ENCODE peak calls at places on chromosomes 16 and 17, in eight cellular contexts. One of them, this sample, is unnamed.

GRCh38 chr17:64087252-64088005 is 42.5 kb downstream of the ERN1 start:
- DNase-seq in NT2/D1: no peak
- DNase-seq in HT-29: no peak
- DNase-seq in activated CD4-positive, CD25-positive, alpha-beta regulatory T cell: no peak
- DNase-seq in A549: no peak
- DNase-seq in fibroblast of lung: no peak
- DNase-seq in stimulated activated naive B cell treated with anti-CD40 and anti-IgM and Interleukin-4, amounts not matched to agents 10 μg/mL and 1 μg/mL and 100 μg/mL, for 72 hours: no peak
- DNase-seq in effector memory CD4-positive, alpha-beta T cell: no peak
- DNase-seq in this sample: no peak

GRCh38 chr16:75204410-75204758 is 2.6 kb downstream of the CTRB2 start:
- DNase-seq in fibroblast of lung: no peak
- DNase-seq in stimulated activated naive B cell treated with anti-CD40 and anti-IgM and Interleukin-4, amounts not matched to agents 10 μg/mL and 1 μg/mL and 100 μg/mL, for 72 hours: no peak
- DNase-seq in activated CD4-positive, CD25-positive, alpha-beta regulatory T cell: no peak
- DNase-seq in HT-29: no peak
- DNase-seq in A549: no peak
- DNase-seq in NT2/D1: no peak
- DNase-seq in effector memory CD4-positive, alpha-beta T cell: no peak
- DNase-seq in this sample: no peak

GRCh38 chr16:78705694-78706093 is 606.2 kb downstream of the WWOX start:
- DNase-seq in fibroblast of lung: peak; percentile 40
- DNase-seq in stimulated activated naive B cell treated with anti-CD40 and anti-IgM and Interleukin-4, amounts not matched to agents 10 μg/mL and 1 μg/mL and 100 μg/mL, for 72 hours: no peak
- DNase-seq in HT-29: peak; percentile 44
- DNase-seq in effector memory CD4-positive, alpha-beta T cell: no peak
- DNase-seq in NT2/D1: peak; percentile 27
- DNase-seq in A549: peak; percentile 74
- DNase-seq in activated CD4-positive, CD25-positive, alpha-beta regulatory T cell: no peak
- DNase-seq in this sample: no peak

GRCh38 chr17:27343294-27343693 is 49.4 kb downstream of the WSB1 start:
- DNase-seq in HT-29: no peak
- DNase-seq in A549: no peak
- DNase-seq in effector memory CD4-positive, alpha-beta T cell: no peak
- DNase-seq in NT2/D1: no peak
- DNase-seq in fibroblast of lung: no peak
- DNase-seq in stimulated activated naive B cell treated with anti-CD40 and anti-IgM and Interleukin-4, amounts not matched to agents 10 μg/mL and 1 μg/mL and 100 μg/mL, for 72 hours: no peak
- DNase-seq in activated CD4-positive, CD25-positive, alpha-beta regulatory T cell: no peak
- DNase-seq in this sample: no peak

GRCh38 chr16:71203631-71204030 is 26.9 kb downstream of the HYDIN start:
- DNase-seq in stimulated activated naive B cell treated with anti-CD40 and anti-IgM and Interleukin-4, amounts not matched to agents 10 μg/mL and 1 μg/mL and 100 μg/mL, for 72 hours: no peak
- DNase-seq in A549: no peak
- DNase-seq in HT-29: no peak
- DNase-seq in NT2/D1: no peak
- DNase-seq in activated CD4-positive, CD25-positive, alpha-beta regulatory T cell: no peak
- DNase-seq in effector memory CD4-positive, alpha-beta T cell: no peak
- DNase-seq in fibroblast of lung: no peak
- DNase-seq in this sample: no peak

GRCh38 chr17:77125432-77125901 is 15.3 kb upstream of the SEC14L1 start:
- DNase-seq in activated CD4-positive, CD25-positive, alpha-beta regulatory T cell: no peak
- DNase-seq in effector memory CD4-positive, alpha-beta T cell: no peak
- DNase-seq in A549: peak; percentile 89
- DNase-seq in NT2/D1: no peak
- DNase-seq in stimulated activated naive B cell treated with anti-CD40 and anti-IgM and Interleukin-4, amounts not matched to agents 10 μg/mL and 1 μg/mL and 100 μg/mL, for 72 hours: no peak
- DNase-seq in HT-29: peak; percentile 58
- DNase-seq in fibroblast of lung: peak; percentile 99
- DNase-seq in this sample: peak; percentile 85

GRCh38 chr16:50234771-50235556 is 31.4 kb upstream of the ADCY7 start:
- DNase-seq in activated CD4-positive, CD25-positive, alpha-beta regulatory T cell: no peak
- DNase-seq in stimulated activated naive B cell treated with anti-CD40 and anti-IgM and Interleukin-4, amounts not matched to agents 10 μg/mL and 1 μg/mL and 100 μg/mL, for 72 hours: no peak
- DNase-seq in A549: no peak
- DNase-seq in NT2/D1: no peak
- DNase-seq in HT-29: no peak
- DNase-seq in effector memory CD4-positive, alpha-beta T cell: no peak
- DNase-seq in fibroblast of lung: peak; percentile 79
- DNase-seq in this sample: no peak

GRCh38 chr16:66622863-66623262 is 18.4 kb downstream of the CMTM3 start:
- DNase-seq in fibroblast of lung: peak; percentile 31
- DNase-seq in NT2/D1: no peak
- DNase-seq in stimulated activated naive B cell treated with anti-CD40 and anti-IgM and Interleukin-4, amounts not matched to agents 10 μg/mL and 1 μg/mL and 100 μg/mL, for 72 hours: no peak
- DNase-seq in HT-29: no peak
- DNase-seq in A549: no peak
- DNase-seq in activated CD4-positive, CD25-positive, alpha-beta regulatory T cell: no peak
- DNase-seq in effector memory CD4-positive, alpha-beta T cell: no peak
- DNase-seq in this sample: no peak

GRCh38 chr16:89409161-89409711 is 81.1 kb downstream of the ANKRD11 start:
- DNase-seq in stimulated activated naive B cell treated with anti-CD40 and anti-IgM and Interleukin-4, amounts not matched to agents 10 μg/mL and 1 μg/mL and 100 μg/mL, for 72 hours: no peak
- DNase-seq in HT-29: no peak
- DNase-seq in effector memory CD4-positive, alpha-beta T cell: peak; percentile 71
- DNase-seq in fibroblast of lung: peak; percentile 49
- DNase-seq in NT2/D1: no peak
- DNase-seq in activated CD4-positive, CD25-positive, alpha-beta regulatory T cell: no peak
- DNase-seq in A549: no peak
- DNase-seq in this sample: no peak

GRCh38 chr16:12186774-12187335 is 210.3 kb downstream of the SNX29 start:
- DNase-seq in A549: peak; percentile 16
- DNase-seq in HT-29: no peak
- DNase-seq in activated CD4-positive, CD25-positive, alpha-beta regulatory T cell: no peak
- DNase-seq in NT2/D1: no peak
- DNase-seq in fibroblast of lung: no peak
- DNase-seq in stimulated activated naive B cell treated with anti-CD40 and anti-IgM and Interleukin-4, amounts not matched to agents 10 μg/mL and 1 μg/mL and 100 μg/mL, for 72 hours: no peak
- DNase-seq in effector memory CD4-positive, alpha-beta T cell: no peak
- DNase-seq in this sample: no peak

GRCh38 chr17:80504671-80505413 is 28.4 kb upstream of the NPTX1 start:
- DNase-seq in fibroblast of lung: peak; percentile 86
- DNase-seq in activated CD4-positive, CD25-positive, alpha-beta regulatory T cell: no peak
- DNase-seq in HT-29: no peak
- DNase-seq in stimulated activated naive B cell treated with anti-CD40 and anti-IgM and Interleukin-4, amounts not matched to agents 10 μg/mL and 1 μg/mL and 100 μg/mL, for 72 hours: no peak
- DNase-seq in A549: peak; percentile 83
- DNase-seq in effector memory CD4-positive, alpha-beta T cell: no peak
- DNase-seq in NT2/D1: no peak
- DNase-seq in this sample: no peak

GRCh38 chr16:57893559-57894389 is 77.2 kb downstream of the CNGB1 start:
- DNase-seq in activated CD4-positive, CD25-positive, alpha-beta regulatory T cell: no peak
- DNase-seq in NT2/D1: no peak
- DNase-seq in stimulated activated naive B cell treated with anti-CD40 and anti-IgM and Interleukin-4, amounts not matched to agents 10 μg/mL and 1 μg/mL and 100 μg/mL, for 72 hours: no peak
- DNase-seq in HT-29: peak; percentile 60
- DNase-seq in fibroblast of lung: peak; percentile 87
- DNase-seq in effector memory CD4-positive, alpha-beta T cell: no peak
- DNase-seq in A549: peak; percentile 96
- DNase-seq in this sample: no peak

GRCh38 chr16:27195941-27196595 is 7.3 kb upstream of the KDM8 start:
- DNase-seq in NT2/D1: no peak
- DNase-seq in HT-29: no peak
- DNase-seq in stimulated activated naive B cell treated with anti-CD40 and anti-IgM and Interleukin-4, amounts not matched to agents 10 μg/mL and 1 μg/mL and 100 μg/mL, for 72 hours: no peak
- DNase-seq in effector memory CD4-positive, alpha-beta T cell: peak; percentile 31
- DNase-seq in A549: no peak
- DNase-seq in activated CD4-positive, CD25-positive, alpha-beta regulatory T cell: no peak
- DNase-seq in fibroblast of lung: no peak
- DNase-seq in this sample: no peak

GRCh38 chr16:82835487-82836160 is 208.9 kb downstream of the CDH13 start:
- DNase-seq in HT-29: no peak
- DNase-seq in activated CD4-positive, CD25-positive, alpha-beta regulatory T cell: no peak
- DNase-seq in fibroblast of lung: peak; percentile 19
- DNase-seq in A549: no peak
- DNase-seq in stimulated activated naive B cell treated with anti-CD40 and anti-IgM and Interleukin-4, amounts not matched to agents 10 μg/mL and 1 μg/mL and 100 μg/mL, for 72 hours: no peak
- DNase-seq in NT2/D1: no peak
- DNase-seq in effector memory CD4-positive, alpha-beta T cell: no peak
- DNase-seq in this sample: no peak